ENCODE peak calls at places on chromosome 7, in eight cellular contexts. I is occipital lobe; Z is EL; W is amniotic stem cell; C is CD4-positive, alpha-beta T cell; R is HuH-7.5; L is HCT116; F is GM03348. M is an unnamed sample.

GRCh38 chr7:139776486-139777303 is 1.1 kb downstream of the HIPK2 start:
- DNase-seq in R (peak), F (peak), C (no peak), L (no peak), I (peak), W (peak), Z (peak), M (no peak)

GRCh38 chr7:25664593-25664992 is 436.3 kb upstream of the NPVF start:
- DNase-seq in F (no peak), W (no peak), C (no peak), R (no peak), Z (no peak), I (no peak), L (no peak), M (no peak)

GRCh38 chr7:21617916-21618390 is 75.1 kb downstream of the DNAH11 start:
- DNase-seq in F (peak), C (no peak), L (no peak), R (no peak), Z (peak), W (peak), I (no peak), M (no peak)

GRCh38 chr7:95621404-95621803 is 25.1 kb upstream of the PDK4 start:
- DNase-seq in R (no peak), F (no peak), I (no peak), C (no peak), W (no peak), Z (no peak), L (no peak), M (no peak)

GRCh38 chr7:132239422-132239994 is 336.8 kb downstream of the PLXNA4 start:
- DNase-seq in F (no peak), R (no peak), Z (no peak), I (no peak), L (no peak), C (no peak), W (no peak), M (no peak)

GRCh38 chr7:150976529-150977381 is 1.4 kb downstream of the KCNH2 start:
- DNase-seq in I (no peak), R (no peak), F (no peak), W (no peak), Z (no peak), L (no peak), C (no peak), M (no peak)

GRCh38 chr7:1503390-1503789 is 799 bp downstream of the INTS1 start:
- DNase-seq in F (no peak), Z (no peak), I (no peak), W (no peak), R (no peak), L (no peak), C (no peak), M (no peak)

GRCh38 chr7:75965617-75966016 is 28.8 kb downstream of the TMEM120A start:
- DNase-seq in C (no peak), F (no peak), I (no peak), Z (no peak), L (no peak), R (no peak), W (no peak), M (no peak)

GRCh38 chr7:2082357-2083038 is 150.2 kb downstream of the MAD1L1 start:
- DNase-seq in Z (peak), R (no peak), C (no peak), I (no peak), L (no peak), F (peak), W (peak), M (no peak)

GRCh38 chr7:57385668-57386067 is 64.3 kb upstream of the ZNF716 start:
- DNase-seq in W (no peak), I (no peak), C (no peak), L (no peak), Z (no peak), F (no peak), R (no peak), M (no peak)